ENCODE peak calls at places on chromosomes 4 and X, in ten cellular contexts. One of them, this sample, is unnamed. For H3K4me1, the result is how much of the 10 kb centered on the place peaks cover.

GRCh38 chr4:119647558-119647957 is 19.0 kb upstream of the PDE5A start:
- DNase-seq in mesendoderm: no peak
- DNase-seq in aorta: no peak
- DNase-seq in mammary epithelial cell: no peak
- DNase-seq in heart right ventricle: no peak
- DNase-seq in OCI-LY7: no peak
- DNase-seq in left lung: no peak
- DNase-seq in cardiac muscle cell: no peak
- DNase-seq in ovary: no peak
- DNase-seq in GM23338: no peak
- DNase-seq in this sample: no peak

GRCh38 chr4:180234730-180235129 is 2008.5 kb upstream of the TENM3 start:
- DNase-seq in mesendoderm: peak
- DNase-seq in aorta: no peak
- DNase-seq in mammary epithelial cell: no peak
- DNase-seq in heart right ventricle: no peak
- DNase-seq in OCI-LY7: no peak
- DNase-seq in left lung: no peak
- DNase-seq in cardiac muscle cell: peak
- DNase-seq in ovary: no peak
- DNase-seq in GM23338: peak
- DNase-seq in this sample: no peak

GRCh38 chr4:48570646-48571220 is 80.7 kb downstream of the ZAR1 start:
- DNase-seq in mesendoderm: no peak
- DNase-seq in aorta: no peak
- DNase-seq in mammary epithelial cell: peak
- DNase-seq in heart right ventricle: no peak
- DNase-seq in OCI-LY7: no peak
- DNase-seq in left lung: no peak
- DNase-seq in cardiac muscle cell: no peak
- DNase-seq in ovary: no peak
- DNase-seq in GM23338: no peak
- DNase-seq in this sample: no peak

GRCh38 chrX:71128166-71128833 is 9.9 kb downstream of the MED12 start:
- DNase-seq in mesendoderm: no peak
- DNase-seq in aorta: no peak
- DNase-seq in mammary epithelial cell: no peak
- DNase-seq in heart right ventricle: no peak
- DNase-seq in OCI-LY7: no peak
- DNase-seq in left lung: no peak
- DNase-seq in cardiac muscle cell: no peak
- DNase-seq in ovary: no peak
- DNase-seq in GM23338: no peak
- DNase-seq in this sample: no peak

GRCh38 chrX:10769165-10769564 is 148.8 kb upstream of the MID1 start:
- DNase-seq in mesendoderm: peak
- DNase-seq in aorta: no peak
- DNase-seq in mammary epithelial cell: peak
- DNase-seq in heart right ventricle: no peak
- DNase-seq in OCI-LY7: peak
- DNase-seq in left lung: no peak
- DNase-seq in cardiac muscle cell: peak
- DNase-seq in ovary: no peak
- DNase-seq in GM23338: peak
- DNase-seq in this sample: no peak

GRCh38 chr4:7160439-7160838 is 31.9 kb upstream of the SORCS2 start:
- DNase-seq in mesendoderm: no peak
- DNase-seq in aorta: no peak
- DNase-seq in mammary epithelial cell: no peak
- DNase-seq in heart right ventricle: no peak
- DNase-seq in OCI-LY7: no peak
- DNase-seq in left lung: no peak
- DNase-seq in cardiac muscle cell: no peak
- DNase-seq in ovary: no peak
- DNase-seq in GM23338: no peak
- DNase-seq in this sample: peak

GRCh38 chr4:180542445-180543100 is 1700.6 kb upstream of the TENM3 start:
- DNase-seq in mesendoderm: no peak
- DNase-seq in aorta: no peak
- DNase-seq in mammary epithelial cell: peak
- DNase-seq in heart right ventricle: no peak
- DNase-seq in OCI-LY7: no peak
- DNase-seq in left lung: no peak
- DNase-seq in cardiac muscle cell: no peak
- DNase-seq in ovary: no peak
- DNase-seq in GM23338: no peak
- DNase-seq in this sample: no peak

GRCh38 chr4:39495446-39496208 is 31.6 kb downstream of the UGDH start:
- DNase-seq in mesendoderm: no peak
- DNase-seq in aorta: no peak
- DNase-seq in mammary epithelial cell: peak
- DNase-seq in heart right ventricle: no peak
- DNase-seq in OCI-LY7: no peak
- DNase-seq in left lung: no peak
- DNase-seq in cardiac muscle cell: no peak
- DNase-seq in ovary: no peak
- DNase-seq in GM23338: no peak
- DNase-seq in this sample: no peak

GRCh38 chrX:24575496-24575895 is 71.7 kb downstream of the PCYT1B start:
- DNase-seq in mesendoderm: no peak
- DNase-seq in aorta: no peak
- DNase-seq in mammary epithelial cell: no peak
- DNase-seq in heart right ventricle: no peak
- DNase-seq in OCI-LY7: no peak
- DNase-seq in left lung: no peak
- DNase-seq in cardiac muscle cell: no peak
- DNase-seq in ovary: no peak
- DNase-seq in GM23338: no peak
- DNase-seq in this sample: no peak

GRCh38 chr4:94084155-94084554 is 123.5 kb upstream of the SMARCAD1 start:
- DNase-seq in mesendoderm: no peak
- DNase-seq in aorta: no peak
- DNase-seq in mammary epithelial cell: no peak
- DNase-seq in heart right ventricle: no peak
- DNase-seq in OCI-LY7: no peak
- DNase-seq in left lung: no peak
- DNase-seq in cardiac muscle cell: no peak
- DNase-seq in ovary: no peak
- DNase-seq in GM23338: no peak
- DNase-seq in this sample: no peak

GRCh38 chr4:24322517-24322916 is 261.8 kb downstream of the DHX15 start:
- DNase-seq in mesendoderm: peak
- DNase-seq in aorta: no peak
- DNase-seq in mammary epithelial cell: no peak
- DNase-seq in heart right ventricle: no peak
- DNase-seq in OCI-LY7: no peak
- DNase-seq in left lung: no peak
- DNase-seq in cardiac muscle cell: no peak
- DNase-seq in ovary: no peak
- DNase-seq in GM23338: no peak
- DNase-seq in this sample: no peak

GRCh38 chrX:26914232-26914631 is 548.9 kb downstream of the PPP4R3C start:
- DNase-seq in mesendoderm: no peak
- DNase-seq in aorta: no peak
- DNase-seq in mammary epithelial cell: no peak
- DNase-seq in heart right ventricle: no peak
- DNase-seq in OCI-LY7: no peak
- DNase-seq in left lung: no peak
- DNase-seq in cardiac muscle cell: no peak
- DNase-seq in ovary: no peak
- DNase-seq in GM23338: no peak
- DNase-seq in this sample: no peak

GRCh38 chr4:73718375-73719373 is 21.7 kb upstream of the CXCL8 start:
- DNase-seq in mesendoderm: no peak
- DNase-seq in aorta: no peak
- DNase-seq in mammary epithelial cell: peak
- DNase-seq in heart right ventricle: no peak
- DNase-seq in OCI-LY7: no peak
- DNase-seq in left lung: no peak
- DNase-seq in cardiac muscle cell: no peak
- DNase-seq in ovary: no peak
- DNase-seq in GM23338: no peak
- DNase-seq in this sample: no peak

GRCh38 chrX:129769467-129770154 is 10.1 kb upstream of the SASH3 start:
- DNase-seq in mesendoderm: no peak
- DNase-seq in aorta: no peak
- DNase-seq in mammary epithelial cell: no peak
- DNase-seq in heart right ventricle: no peak
- DNase-seq in OCI-LY7: peak
- DNase-seq in left lung: no peak
- DNase-seq in cardiac muscle cell: no peak
- DNase-seq in ovary: no peak
- DNase-seq in GM23338: no peak
- DNase-seq in this sample: no peak

GRCh38 chrX:132676561-132677186 is 187.8 kb upstream of the MBNL3 start:
- DNase-seq in mesendoderm: peak
- DNase-seq in aorta: no peak
- DNase-seq in mammary epithelial cell: no peak
- DNase-seq in heart right ventricle: no peak
- DNase-seq in OCI-LY7: no peak
- DNase-seq in left lung: no peak
- DNase-seq in cardiac muscle cell: peak
- DNase-seq in ovary: no peak
- DNase-seq in GM23338: peak
- DNase-seq in this sample: no peak

GRCh38 chrX:22800806-22801205 is 199.0 kb upstream of the DDX53 start:
- DNase-seq in mesendoderm: peak
- DNase-seq in aorta: no peak
- DNase-seq in mammary epithelial cell: no peak
- DNase-seq in heart right ventricle: no peak
- DNase-seq in OCI-LY7: no peak
- DNase-seq in left lung: no peak
- DNase-seq in cardiac muscle cell: no peak
- DNase-seq in ovary: no peak
- DNase-seq in GM23338: no peak
- DNase-seq in this sample: no peak

DNA sequence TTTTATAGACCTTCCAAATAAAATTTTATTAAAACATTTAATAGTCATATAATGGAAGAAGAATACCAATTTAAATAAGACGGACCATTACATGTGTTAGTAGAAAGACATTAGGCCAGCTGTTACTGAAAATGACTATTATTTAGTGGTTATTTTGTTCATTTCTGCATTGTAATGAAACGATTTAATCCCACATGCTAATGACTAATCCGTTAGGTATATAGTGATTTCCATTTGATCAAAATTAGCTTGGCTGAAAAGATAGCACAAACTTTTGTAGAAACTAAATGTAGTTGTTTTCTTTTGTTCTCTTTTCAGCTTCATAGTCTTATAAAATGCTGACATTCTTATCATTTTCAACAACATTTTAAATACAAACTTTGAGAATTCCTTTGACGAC is 556.1 kb upstream of the TENM3 start:
- DNase-seq in mesendoderm: no peak
- DNase-seq in aorta: no peak
- DNase-seq in mammary epithelial cell: no peak
- DNase-seq in heart right ventricle: no peak
- DNase-seq in OCI-LY7: no peak
- DNase-seq in left lung: no peak
- DNase-seq in cardiac muscle cell: no peak
- DNase-seq in ovary: no peak
- DNase-seq in GM23338: no peak
- DNase-seq in this sample: no peak
- H3K4me1 ChIP-seq in mesendoderm: under half
- H3K4me1 ChIP-seq in aorta: under half
- H3K4me1 ChIP-seq in mammary epithelial cell: under half
- H3K4me1 ChIP-seq in heart right ventricle: under half
- H3K4me1 ChIP-seq in OCI-LY7: under half
- H3K4me1 ChIP-seq in left lung: under half
- H3K4me1 ChIP-seq in cardiac muscle cell: under half
- H3K4me1 ChIP-seq in ovary: under half
- H3K4me1 ChIP-seq in GM23338: under half
- H3K4me1 ChIP-seq in this sample: under half

DNA sequence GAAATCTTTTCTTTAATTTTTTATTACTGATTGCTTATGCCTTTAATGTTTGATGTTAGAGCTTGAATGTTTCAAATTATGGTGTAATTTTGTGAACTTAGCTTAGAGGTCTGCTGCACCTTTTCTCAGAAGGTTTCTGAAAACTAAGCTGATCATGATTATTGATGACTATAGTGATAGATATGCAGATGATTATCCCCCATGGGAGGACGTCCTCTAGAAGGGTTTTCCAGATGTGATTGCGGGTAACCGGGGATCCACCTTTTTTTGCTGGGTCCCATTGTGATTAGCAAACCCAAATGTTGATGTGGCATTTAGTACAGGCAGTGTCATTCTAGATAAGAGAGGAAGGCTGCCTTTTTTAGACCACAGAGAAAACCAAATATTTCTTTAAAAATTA is 272.9 kb downstream of the FBXO8 start:
- DNase-seq in mesendoderm: no peak
- DNase-seq in aorta: no peak
- DNase-seq in mammary epithelial cell: no peak
- DNase-seq in heart right ventricle: no peak
- DNase-seq in OCI-LY7: no peak
- DNase-seq in left lung: no peak
- DNase-seq in cardiac muscle cell: no peak
- DNase-seq in ovary: no peak
- DNase-seq in GM23338: no peak
- DNase-seq in this sample: no peak
- H3K4me3 ChIP-seq in mesendoderm: no peak
- H3K4me3 ChIP-seq in aorta: no peak
- H3K4me3 ChIP-seq in mammary epithelial cell: no peak
- H3K4me3 ChIP-seq in heart right ventricle: no peak
- H3K4me3 ChIP-seq in OCI-LY7: no peak
- H3K4me3 ChIP-seq in left lung: no peak
- H3K4me3 ChIP-seq in cardiac muscle cell: no peak
- H3K4me3 ChIP-seq in ovary: no peak
- H3K4me3 ChIP-seq in GM23338: no peak
- H3K4me3 ChIP-seq in this sample: no peak

GRCh38 chr4:153432971-153433752 is 33.0 kb upstream of the TMEM131L start:
- DNase-seq in mesendoderm: peak
- DNase-seq in aorta: peak
- DNase-seq in mammary epithelial cell: peak
- DNase-seq in heart right ventricle: peak
- DNase-seq in OCI-LY7: peak
- DNase-seq in left lung: no peak
- DNase-seq in cardiac muscle cell: peak
- DNase-seq in ovary: peak
- DNase-seq in GM23338: peak
- DNase-seq in this sample: peak
- H3K4me1 ChIP-seq in mesendoderm: under half
- H3K4me1 ChIP-seq in aorta: under half
- H3K4me1 ChIP-seq in mammary epithelial cell: under half
- H3K4me1 ChIP-seq in heart right ventricle: under half
- H3K4me1 ChIP-seq in OCI-LY7: half or more
- H3K4me1 ChIP-seq in left lung: under half
- H3K4me1 ChIP-seq in cardiac muscle cell: under half
- H3K4me1 ChIP-seq in ovary: under half
- H3K4me1 ChIP-seq in GM23338: under half
- H3K4me1 ChIP-seq in this sample: under half

DNA sequence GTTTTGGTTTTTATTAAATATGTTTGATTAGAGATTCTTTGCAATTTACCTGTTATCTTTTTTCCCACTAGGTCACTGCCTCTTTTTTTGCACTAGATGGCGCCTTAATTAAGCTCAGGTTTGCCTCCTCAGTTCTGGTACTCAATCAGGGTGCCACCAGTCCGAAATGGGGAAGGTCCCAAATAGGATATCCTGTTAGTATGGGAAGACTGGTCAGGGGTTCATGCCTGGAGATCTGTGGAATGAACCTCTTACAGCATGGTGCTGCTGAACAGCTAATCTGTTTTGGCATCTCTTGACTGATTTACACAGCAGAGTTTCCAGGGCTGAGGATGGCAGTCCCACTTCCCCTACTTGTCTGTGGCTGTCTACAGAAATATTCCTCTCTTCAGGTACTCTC is 24.2 kb upstream of the VSIG1 start:
- DNase-seq in mesendoderm: peak
- DNase-seq in aorta: no peak
- DNase-seq in mammary epithelial cell: peak
- DNase-seq in heart right ventricle: no peak
- DNase-seq in OCI-LY7: peak
- DNase-seq in left lung: no peak
- DNase-seq in cardiac muscle cell: peak
- DNase-seq in ovary: no peak
- DNase-seq in GM23338: peak
- DNase-seq in this sample: no peak
- H3K4me3 ChIP-seq in mesendoderm: no peak
- H3K4me3 ChIP-seq in aorta: no peak
- H3K4me3 ChIP-seq in mammary epithelial cell: no peak
- H3K4me3 ChIP-seq in heart right ventricle: no peak
- H3K4me3 ChIP-seq in OCI-LY7: no peak
- H3K4me3 ChIP-seq in left lung: no peak
- H3K4me3 ChIP-seq in cardiac muscle cell: no peak
- H3K4me3 ChIP-seq in ovary: no peak
- H3K4me3 ChIP-seq in GM23338: no peak
- H3K4me3 ChIP-seq in this sample: no peak